ENCODE peak calls at places on chromosomes 7 and 10, in ten cellular contexts. P is CD8-positive, alpha-beta memory T cell; K is H9; F is fibroblast of lung; J is heart right ventricle; D is A673; N is colonic mucosa; I is psoas muscle; V is mammary epithelial cell; Z is mesendoderm. X is an unnamed sample.

GRCh38 chr7:121938429-121938996 is 65.6 kb downstream of the PTPRZ1 start:
- DNase-seq in P (no peak), K (peak; percentile 75), F (no peak), J (no peak), D (no peak), N (no peak), I (no peak), V (no peak), Z (peak; percentile 43), X (no peak)

GRCh38 chr10:95758351-95759025 is 2.5 kb downstream of the ENTPD1 start:
- DNase-seq in P (no peak), K (no peak), F (no peak), J (no peak), D (no peak), N (no peak), I (no peak), V (no peak), Z (no peak), X (peak; percentile 45)

GRCh38 chr10:60099998-60100747 is 193.8 kb upstream of the CCDC6 start:
- DNase-seq in P (no peak), K (no peak), F (peak; percentile 78), J (peak; percentile 9), D (peak; percentile 78), N (peak; percentile 26), I (no peak), V (peak; percentile 23), Z (peak; percentile 68), X (peak; percentile 82)

GRCh38 chr7:81410471-81411117 is 359.3 kb downstream of the HGF start:
- DNase-seq in P (no peak), K (no peak), F (no peak), J (no peak), D (no peak), N (peak; percentile 42), I (no peak), V (peak; percentile 90), Z (no peak), X (no peak)

GRCh38 chr7:78080811-78081210 is 282.2 kb downstream of the PHTF2 start:
- DNase-seq in P (no peak), K (no peak), F (no peak), J (no peak), D (peak; percentile 10), N (no peak), I (no peak), V (no peak), Z (no peak), X (no peak)

GRCh38 chr7:105163718-105164117 is 149.7 kb downstream of the KMT2E start:
- DNase-seq in P (no peak), K (no peak), F (no peak), J (no peak), D (no peak), N (no peak), I (no peak), V (no peak), Z (no peak), X (no peak)

GRCh38 chr10:17062493-17063487 is 66.8 kb downstream of the CUBN start:
- DNase-seq in P (no peak), K (no peak), F (peak; percentile 85), J (peak; percentile 11), D (peak; percentile 75), N (no peak), I (peak; percentile 49), V (peak; percentile 94), Z (peak; percentile 89), X (no peak)

GRCh38 chr7:138726288-138726687 is 25.1 kb upstream of the SVOPL start:
- DNase-seq in P (no peak), K (peak; percentile 51), F (no peak), J (no peak), D (no peak), N (no peak), I (no peak), V (no peak), Z (no peak), X (no peak)

GRCh38 chr7:104973227-104973626 is 40.8 kb upstream of the KMT2E start:
- DNase-seq in P (no peak), K (no peak), F (no peak), J (no peak), D (no peak), N (no peak), I (no peak), V (peak; percentile 76), Z (no peak), X (no peak)

GRCh38 chr7:5420841-5421625 is 2.6 kb downstream of the TNRC18 start:
- DNase-seq in P (no peak), K (no peak), F (no peak), J (no peak), D (peak; percentile 49), N (peak; percentile 33), I (peak; percentile 37), V (peak; percentile 31), Z (no peak), X (no peak)

GRCh38 chr7:98341106-98341505 is 59.6 kb downstream of the BRI3 start:
- DNase-seq in P (no peak), K (no peak), F (peak; percentile 28), J (no peak), D (no peak), N (no peak), I (no peak), V (no peak), Z (no peak), X (no peak)

GRCh38 chr7:151798851-151799428 is 78.0 kb downstream of the PRKAG2 start:
- DNase-seq in P (no peak), K (no peak), F (no peak), J (no peak), D (no peak), N (no peak), I (no peak), V (no peak), Z (no peak), X (no peak)
- H3K4me1 ChIP-seq in P (peaks cover 7% of the 10 kb centered on the region), K (no peaks in the 10 kb centered on the region), F (no peaks in the 10 kb centered on the region), J (peaks cover 15% of the 10 kb centered on the region), D (peaks cover 17% of the 10 kb centered on the region), N (peaks cover 6% of the 10 kb centered on the region), I (peaks cover 28% of the 10 kb centered on the region), V (peaks cover 14% of the 10 kb centered on the region), Z (no peaks in the 10 kb centered on the region), X (peaks cover 1% of the 10 kb centered on the region)

GRCh38 chr10:114540191-114540590 is 117.9 kb downstream of the ABLIM1 start:
- DNase-seq in P (no peak), K (no peak), F (no peak), J (no peak), D (no peak), N (no peak), I (no peak), V (no peak), Z (no peak), X (no peak)

GRCh38 chr10:114542373-114542772 is 115.7 kb downstream of the ABLIM1 start:
- DNase-seq in P (no peak), K (no peak), F (no peak), J (no peak), D (no peak), N (no peak), I (no peak), V (no peak), Z (no peak), X (no peak)

GRCh38 chr10:114539623-114540022 is 118.5 kb downstream of the ABLIM1 start:
- DNase-seq in P (no peak), K (no peak), F (no peak), J (no peak), D (no peak), N (no peak), I (no peak), V (no peak), Z (peak; percentile 75), X (no peak)

GRCh38 chr10:114543456-114543855 is 114.6 kb downstream of the ABLIM1 start:
- DNase-seq in P (no peak), K (no peak), F (no peak), J (no peak), D (no peak), N (no peak), I (no peak), V (no peak), Z (no peak), X (no peak)

DNA sequence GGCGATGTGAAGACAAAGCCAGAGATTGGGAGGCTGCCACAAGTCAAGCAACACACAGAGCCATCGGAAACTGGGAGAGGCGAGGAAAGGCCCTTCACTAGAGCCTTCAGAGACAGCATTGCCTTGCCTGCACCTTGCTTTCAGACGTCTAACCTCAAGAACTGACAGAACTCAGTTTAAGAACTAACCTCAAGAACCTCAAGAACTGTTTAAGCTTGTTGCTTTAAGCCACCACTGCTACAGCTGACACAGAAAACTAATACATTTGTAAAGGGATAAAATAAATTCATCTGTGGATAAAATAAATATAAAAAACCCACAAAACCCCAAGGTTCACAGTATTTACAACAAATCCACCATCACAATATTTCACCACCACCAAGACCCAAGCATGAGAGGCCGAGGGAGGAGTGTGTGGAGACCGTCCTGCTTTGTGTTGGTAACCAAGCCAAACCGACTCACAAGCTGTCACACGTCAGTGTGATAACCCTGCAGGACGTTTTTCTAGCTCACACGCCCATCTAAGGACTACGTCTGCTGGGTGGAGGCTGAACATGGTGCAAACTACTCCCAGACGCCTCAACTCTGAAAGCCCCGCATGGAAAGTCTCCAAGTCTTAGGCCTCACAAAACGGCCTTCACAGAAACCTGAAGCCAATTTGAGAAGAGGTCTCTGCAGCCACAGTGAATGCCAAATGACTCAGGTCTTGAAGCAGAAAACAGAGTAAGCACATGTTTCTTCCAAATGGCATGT is 116.8 kb downstream of the ABLIM1 start:
- DNase-seq in P (peak; percentile 54), K (no peak), F (peak; percentile 100), J (peak; percentile 80), D (no peak), N (peak; percentile 61), I (peak; percentile 70), V (peak; percentile 89), Z (peak; percentile 65), X (no peak)
- H3K4me1 ChIP-seq in P (peaks cover 96% of the 10 kb centered on the region), K (peaks cover 5% of the 10 kb centered on the region), F (peaks cover 7% of the 10 kb centered on the region), J (peaks cover 65% of the 10 kb centered on the region), D (peaks cover 10% of the 10 kb centered on the region), N (peaks cover 13% of the 10 kb centered on the region), I (no peaks in the 10 kb centered on the region), V (peaks cover 41% of the 10 kb centered on the region), Z (peaks cover 2% of the 10 kb centered on the region), X (peaks cover 37% of the 10 kb centered on the region)

GRCh38 chr7:70703785-70704184 is 428.2 kb upstream of the GALNT17 start:
- DNase-seq in P (no peak), K (no peak), F (no peak), J (no peak), D (peak; percentile 54), N (no peak), I (no peak), V (no peak), Z (peak; percentile 74), X (no peak)
- H3K4me1 ChIP-seq in P (no peaks in the 10 kb centered on the region), K (peaks cover 26% of the 10 kb centered on the region), F (no peaks in the 10 kb centered on the region), J (no peaks in the 10 kb centered on the region), D (peaks cover 25% of the 10 kb centered on the region), N (no peaks in the 10 kb centered on the region), I (peaks cover 42% of the 10 kb centered on the region), V (no peaks in the 10 kb centered on the region), Z (peaks cover 3% of the 10 kb centered on the region), X (peaks cover 11% of the 10 kb centered on the region)

DNA sequence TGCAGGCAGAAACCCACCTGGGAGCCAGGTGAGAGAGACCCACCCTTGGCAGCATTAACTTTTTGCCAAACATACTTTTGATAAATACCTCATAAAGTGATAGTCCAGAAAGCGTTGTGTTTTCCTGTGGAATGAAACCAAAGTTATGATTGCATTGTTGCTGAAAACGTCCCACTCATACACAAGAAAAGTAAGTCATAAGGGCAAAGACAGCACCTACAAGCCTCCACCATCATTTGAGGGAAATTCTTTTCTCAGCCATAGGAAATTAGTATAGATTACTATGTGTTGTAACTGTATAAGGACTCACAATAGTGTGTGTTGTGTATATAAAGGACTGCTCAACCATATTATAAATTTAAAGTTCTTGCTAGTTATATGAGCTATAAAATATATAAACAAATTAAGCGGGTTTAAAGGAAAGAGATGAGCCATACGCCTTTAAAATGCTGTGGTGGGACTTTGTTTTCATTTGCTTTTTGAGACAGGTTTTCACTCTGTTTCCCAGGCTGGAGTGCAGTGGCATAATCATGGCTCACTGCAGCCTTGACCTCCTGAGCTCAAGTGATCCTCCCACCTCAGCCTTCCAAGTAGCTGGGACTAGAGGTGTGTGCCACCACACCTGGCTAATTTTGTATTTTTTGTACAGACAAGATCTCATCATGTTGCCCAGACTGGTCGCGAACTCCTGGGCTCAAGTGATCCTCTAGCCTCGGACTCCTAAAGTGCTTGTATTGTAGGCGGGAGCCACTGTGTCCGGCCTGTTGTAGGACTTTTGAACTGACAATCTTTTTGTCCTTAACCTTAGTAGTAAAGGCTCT is 160.8 kb downstream of the PKD1L1 start:
- DNase-seq in P (no peak), K (no peak), F (no peak), J (no peak), D (no peak), N (no peak), I (no peak), V (no peak), Z (no peak), X (no peak)
- H3K4me1 ChIP-seq in P (no peaks in the 10 kb centered on the region), K (no peaks in the 10 kb centered on the region), F (peaks cover 27% of the 10 kb centered on the region), J (peaks cover 7% of the 10 kb centered on the region), D (peaks cover 9% of the 10 kb centered on the region), N (no peaks in the 10 kb centered on the region), I (peaks cover 4% of the 10 kb centered on the region), V (peaks cover 47% of the 10 kb centered on the region), Z (no peaks in the 10 kb centered on the region), X (peaks cover 14% of the 10 kb centered on the region)